ENCODE peak calls at places on chromosomes 13 and 19, in seven cellular contexts. One of them, this sample, is unnamed.

GRCh38 chr19:14432817-14433453 is at the start of gene PKN1:
- DNase-seq in NCI-H187: no peak
- DNase-seq in upper lobe of right lung: peak
- DNase-seq in fibroblast of pulmonary artery: peak
- DNase-seq in lower leg skin: no peak
- DNase-seq in T-helper 2 cell: no peak
- DNase-seq in COR-L47: peak
- DNase-seq in this sample: peak

GRCh38 chr13:110405597-110406450 is 98.7 kb downstream of the COL4A2 start:
- DNase-seq in NCI-H187: no peak
- DNase-seq in upper lobe of right lung: no peak
- DNase-seq in fibroblast of pulmonary artery: peak
- DNase-seq in lower leg skin: no peak
- DNase-seq in T-helper 2 cell: no peak
- DNase-seq in COR-L47: no peak
- DNase-seq in this sample: no peak

GRCh38 chr19:45097776-45098520 is 5.0 kb downstream of the PPP1R37 start:
- DNase-seq in NCI-H187: no peak
- DNase-seq in upper lobe of right lung: peak
- DNase-seq in fibroblast of pulmonary artery: peak
- DNase-seq in lower leg skin: peak
- DNase-seq in T-helper 2 cell: no peak
- DNase-seq in COR-L47: no peak
- DNase-seq in this sample: peak

GRCh38 chr13:43054803-43055802 is 31.7 kb downstream of the DNAJC15 start:
- DNase-seq in NCI-H187: no peak
- DNase-seq in upper lobe of right lung: no peak
- DNase-seq in fibroblast of pulmonary artery: peak
- DNase-seq in lower leg skin: no peak
- DNase-seq in T-helper 2 cell: no peak
- DNase-seq in COR-L47: peak
- DNase-seq in this sample: peak

GRCh38 chr13:41648314-41648935 is 191.1 kb downstream of the RGCC start:
- DNase-seq in NCI-H187: no peak
- DNase-seq in upper lobe of right lung: no peak
- DNase-seq in fibroblast of pulmonary artery: peak
- DNase-seq in lower leg skin: no peak
- DNase-seq in T-helper 2 cell: no peak
- DNase-seq in COR-L47: no peak
- DNase-seq in this sample: peak

GRCh38 chr19:5057860-5058259 is 88.9 kb downstream of the KDM4B start:
- DNase-seq in NCI-H187: no peak
- DNase-seq in upper lobe of right lung: no peak
- DNase-seq in fibroblast of pulmonary artery: peak
- DNase-seq in lower leg skin: no peak
- DNase-seq in T-helper 2 cell: no peak
- DNase-seq in COR-L47: peak
- DNase-seq in this sample: peak

GRCh38 chr19:7230826-7231225 is 63.4 kb downstream of the INSR start:
- DNase-seq in NCI-H187: no peak
- DNase-seq in upper lobe of right lung: peak
- DNase-seq in fibroblast of pulmonary artery: no peak
- DNase-seq in lower leg skin: peak
- DNase-seq in T-helper 2 cell: no peak
- DNase-seq in COR-L47: no peak
- DNase-seq in this sample: no peak

GRCh38 chr19:49560358-49560900 is 19.9 kb downstream of the NOSIP start:
- DNase-seq in NCI-H187: no peak
- DNase-seq in upper lobe of right lung: peak
- DNase-seq in fibroblast of pulmonary artery: no peak
- DNase-seq in lower leg skin: peak
- DNase-seq in T-helper 2 cell: no peak
- DNase-seq in COR-L47: no peak
- DNase-seq in this sample: no peak

GRCh38 chr13:73365681-73366080 is 306.9 kb downstream of the KLF5 start:
- DNase-seq in NCI-H187: no peak
- DNase-seq in upper lobe of right lung: no peak
- DNase-seq in fibroblast of pulmonary artery: no peak
- DNase-seq in lower leg skin: no peak
- DNase-seq in T-helper 2 cell: no peak
- DNase-seq in COR-L47: peak
- DNase-seq in this sample: peak

GRCh38 chr19:3270908-3271307 is 46.4 kb downstream of the CELF5 start:
- DNase-seq in NCI-H187: no peak
- DNase-seq in upper lobe of right lung: no peak
- DNase-seq in fibroblast of pulmonary artery: peak
- DNase-seq in lower leg skin: no peak
- DNase-seq in T-helper 2 cell: no peak
- DNase-seq in COR-L47: peak
- DNase-seq in this sample: peak

GRCh38 chr13:112943309-112944125 is 25.5 kb upstream of the MCF2L start:
- DNase-seq in NCI-H187: peak
- DNase-seq in upper lobe of right lung: peak
- DNase-seq in fibroblast of pulmonary artery: peak
- DNase-seq in lower leg skin: no peak
- DNase-seq in T-helper 2 cell: no peak
- DNase-seq in COR-L47: peak
- DNase-seq in this sample: peak

GRCh38 chr13:30088312-30088855 is 219.0 kb downstream of the KATNAL1 start:
- DNase-seq in NCI-H187: no peak
- DNase-seq in upper lobe of right lung: no peak
- DNase-seq in fibroblast of pulmonary artery: no peak
- DNase-seq in lower leg skin: no peak
- DNase-seq in T-helper 2 cell: no peak
- DNase-seq in COR-L47: no peak
- DNase-seq in this sample: peak

GRCh38 chr13:19093437-19093836 is 88.2 kb downstream of the TUBA3C start:
- DNase-seq in NCI-H187: no peak
- DNase-seq in upper lobe of right lung: no peak
- DNase-seq in fibroblast of pulmonary artery: no peak
- DNase-seq in lower leg skin: no peak
- DNase-seq in T-helper 2 cell: no peak
- DNase-seq in COR-L47: no peak
- DNase-seq in this sample: no peak

GRCh38 chr13:50069255-50069654 is 54.0 kb downstream of the KCNRG start:
- DNase-seq in NCI-H187: no peak
- DNase-seq in upper lobe of right lung: no peak
- DNase-seq in fibroblast of pulmonary artery: peak
- DNase-seq in lower leg skin: no peak
- DNase-seq in T-helper 2 cell: no peak
- DNase-seq in COR-L47: no peak
- DNase-seq in this sample: no peak

GRCh38 chr19:41994521-41994971 is 516 bp upstream of the ATP1A3 start:
- DNase-seq in NCI-H187: no peak
- DNase-seq in upper lobe of right lung: no peak
- DNase-seq in fibroblast of pulmonary artery: no peak
- DNase-seq in lower leg skin: no peak
- DNase-seq in T-helper 2 cell: no peak
- DNase-seq in COR-L47: peak
- DNase-seq in this sample: peak